ENCODE peak calls at places on chromosomes 3 and 15, in six cellular contexts. T is K562, V is HCT116, Z is PC-3, M is PC-9, I is GM23338. O is an unnamed sample. For H3K4me1, the result is how much of the 10 kb centered on the place peaks cover.

GRCh38 chr3:72082121-72082715 is 297.3 kb upstream of the PROK2 start:
- DNase-seq in M (no peak), V (no peak), Z (no peak), I (no peak), T (no peak), O (no peak)

GRCh38 chr3:114800272-114800671 is 346.8 kb downstream of the ZBTB20 start:
- DNase-seq in T (no peak), I (no peak), V (no peak), Z (no peak), M (no peak), O (no peak)

GRCh38 chr3:99910752-99911151 is 93.1 kb downstream of the CMSS1 start:
- DNase-seq in Z (peak), I (no peak), M (no peak), V (no peak), T (no peak), O (peak)

GRCh38 chr15:25689592-25689991 is 173.5 kb downstream of the ATP10A start:
- DNase-seq in M (no peak), Z (no peak), I (peak), T (no peak), V (no peak), O (no peak)

GRCh38 chr15:76380249-76380648 is 43.7 kb downstream of the ISL2 start:
- DNase-seq in V (no peak), I (no peak), M (no peak), T (no peak), Z (no peak), O (peak)

GRCh38 chr15:80072285-80072684 is 12.8 kb downstream of the ZFAND6 start:
- DNase-seq in T (peak), Z (peak), V (peak), M (peak), I (peak), O (peak)

GRCh38 chr15:42891569-42891968 is 29.0 kb downstream of the TTBK2 start:
- DNase-seq in V (no peak), Z (peak), M (no peak), I (no peak), T (no peak), O (peak)

GRCh38 chr3:172355836-172356235 is 92.4 kb downstream of the GHSR start:
- DNase-seq in V (peak), T (no peak), I (no peak), Z (peak), M (peak), O (peak)

GRCh38 chr3:70543493-70543892 is 231.1 kb upstream of the MDFIC2 start:
- DNase-seq in M (no peak), I (no peak), Z (no peak), T (no peak), V (no peak), O (no peak)

GRCh38 chr15:75694241-75695182 is 18.1 kb downstream of the CSPG4 start:
- DNase-seq in M (peak), T (peak), Z (peak), I (peak), V (no peak), O (peak)

GRCh38 chr15:32641517-32642059 is at the start of gene SCG5:
- DNase-seq in V (no peak), Z (no peak), T (peak), I (peak), M (no peak), O (no peak)

GRCh38 chr3:46884427-46884826 is 6.9 kb downstream of the PTH1R start:
- DNase-seq in M (no peak), I (no peak), V (no peak), T (no peak), Z (no peak), O (no peak)

GRCh38 chr3:46882377-46883015 is 5.0 kb downstream of the PTH1R start:
- DNase-seq in V (no peak), T (peak), I (peak), Z (no peak), M (no peak), O (peak)

GRCh38 chr3:46883252-46884185 is 6.0 kb downstream of the PTH1R start:
- DNase-seq in V (no peak), T (no peak), I (peak), Z (no peak), M (no peak), O (peak)

GRCh38 chr3:46880884-46881818 is 3.6 kb downstream of the PTH1R start:
- DNase-seq in M (no peak), V (no peak), Z (no peak), T (no peak), I (peak), O (no peak)

GRCh38 chr3:46881819-46882376 is 4.4 kb downstream of the PTH1R start:
- DNase-seq in V (no peak), Z (no peak), T (peak), M (no peak), I (peak), O (peak)
- TF ChIP-seq EZH2 in V (no peak), Z (no peak), T (no peak), M (no peak), I (no peak), O (no peak)

GRCh38 chr3:11544413-11545181 is 99.1 kb downstream of the VGLL4 start:
- DNase-seq in V (no peak), Z (no peak), I (no peak), M (no peak), T (no peak), O (no peak)

GRCh38 chr3:11546657-11547302 is 96.9 kb downstream of the VGLL4 start:
- DNase-seq in I (no peak), M (no peak), V (no peak), T (no peak), Z (no peak), O (no peak)

GRCh38 chr3:11543141-11543947 is 100.4 kb downstream of the VGLL4 start:
- DNase-seq in V (no peak), T (no peak), M (no peak), Z (no peak), I (no peak), O (no peak)

GRCh38 chr3:11543948-11544387 is 99.7 kb downstream of the VGLL4 start:
- DNase-seq in Z (no peak), V (no peak), T (no peak), M (no peak), I (no peak), O (no peak)

DNA sequence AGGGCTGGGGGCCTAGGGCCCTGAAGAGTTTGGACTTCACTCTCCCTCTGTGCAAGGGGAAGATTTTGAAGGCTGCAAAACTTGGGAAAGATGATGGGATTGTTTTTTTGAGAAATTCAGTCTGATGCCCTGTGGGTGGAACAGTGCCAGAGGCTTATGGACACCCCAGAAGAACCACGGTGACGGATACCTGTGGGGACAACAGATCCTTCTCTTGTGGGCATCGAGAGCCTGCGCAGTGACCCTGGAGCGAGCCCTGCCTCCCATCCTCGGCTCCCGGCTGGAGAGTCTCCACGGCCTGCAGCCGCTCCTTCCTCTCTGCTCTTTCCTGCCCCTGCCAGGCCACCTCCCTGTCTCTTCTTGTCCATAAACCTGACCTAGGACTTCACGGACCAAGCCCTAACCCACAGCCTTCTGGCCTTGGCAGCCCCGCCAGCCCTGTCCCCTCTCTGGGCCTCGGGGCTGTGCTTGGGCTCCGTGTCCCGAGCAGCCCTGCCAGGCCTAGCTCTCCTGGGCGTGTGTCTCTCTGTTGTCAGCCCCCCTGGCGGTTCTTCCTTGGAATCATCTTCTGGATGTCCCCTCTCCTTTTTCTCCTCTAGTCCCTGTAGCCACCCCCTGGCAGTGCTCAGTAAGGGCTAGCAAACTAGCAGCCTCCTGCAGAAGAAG is 98.4 kb downstream of the VGLL4 start:
- DNase-seq in T (no peak), V (no peak), I (peak), Z (no peak), M (no peak), O (no peak)
- H3K4me1 ChIP-seq in T (under half), V (under half), I (under half), Z (under half), M (under half), O (under half)

GRCh38 chr15:96340348-96340610 is 9.8 kb downstream of the NR2F2 start:
- DNase-seq in I (no peak), V (no peak), M (no peak), T (no peak), Z (peak), O (no peak)

GRCh38 chr15:96340611-96341464 is 10.3 kb downstream of the NR2F2 start:
- DNase-seq in V (no peak), Z (peak), T (no peak), I (peak), M (no peak), O (peak)

GRCh38 chr15:96342611-96343528 is 12.4 kb downstream of the NR2F2 start:
- DNase-seq in T (no peak), Z (no peak), I (peak), M (no peak), V (no peak), O (peak)

GRCh38 chr15:96342143-96342466 is 11.6 kb downstream of the NR2F2 start:
- DNase-seq in M (no peak), V (no peak), Z (no peak), T (no peak), I (no peak), O (peak)

DNA sequence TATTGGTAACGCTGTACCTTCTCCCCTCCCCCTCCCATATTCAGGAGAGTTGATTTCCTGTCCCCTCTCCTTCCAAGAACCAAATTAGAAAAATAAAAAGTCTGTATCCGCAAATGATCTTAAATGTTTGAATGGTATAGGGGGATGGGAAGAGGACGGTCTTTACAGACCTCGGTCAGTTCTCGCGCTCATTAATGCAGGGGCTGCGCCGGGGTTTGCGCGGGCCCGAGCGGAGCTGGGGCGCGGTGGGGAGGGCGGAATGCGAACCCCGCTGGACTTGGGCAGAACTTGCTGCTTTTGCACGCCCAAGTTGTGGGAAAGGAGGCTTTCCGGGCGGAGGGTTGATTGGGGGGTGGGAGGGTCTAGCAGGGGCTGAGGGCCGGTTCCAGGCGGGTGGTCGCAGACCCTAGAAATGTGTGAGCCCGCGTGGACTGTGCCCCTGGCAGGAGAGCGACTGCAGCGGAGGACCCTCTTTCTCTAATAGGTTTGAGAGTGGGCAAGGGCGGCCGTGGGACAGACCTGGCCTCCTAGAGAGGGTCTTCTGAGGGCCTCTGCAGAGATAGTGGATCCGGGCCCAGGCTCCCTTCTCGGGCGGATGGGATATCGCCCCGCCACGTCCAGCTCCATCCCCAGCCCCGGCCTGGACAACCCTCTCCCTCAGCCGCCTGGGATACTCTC is 11.1 kb downstream of the NR2F2 start:
- DNase-seq in M (no peak), Z (no peak), T (no peak), V (no peak), I (peak), O (peak)
- TF ChIP-seq EZH2 in M (no peak), Z (no peak), T (no peak), V (no peak), I (peak), O (no peak)

GRCh38 chr3:157166559-157166958 is 6.6 kb upstream of the CCNL1 start:
- DNase-seq in M (no peak), Z (no peak), I (no peak), V (no peak), T (no peak), O (no peak)

GRCh38 chr3:157166115-157166514 is 6.2 kb upstream of the CCNL1 start:
- DNase-seq in T (no peak), M (no peak), I (no peak), V (no peak), Z (no peak), O (no peak)

GRCh38 chr3:157160652-157161480 is 919 bp upstream of the CCNL1 start:
- DNase-seq in T (peak), I (peak), V (peak), M (peak), Z (peak), O (peak)

GRCh38 chr3:157159762-157160651 is at the start of gene CCNL1:
- DNase-seq in Z (peak), V (peak), M (peak), I (peak), T (peak), O (peak)

DNA sequence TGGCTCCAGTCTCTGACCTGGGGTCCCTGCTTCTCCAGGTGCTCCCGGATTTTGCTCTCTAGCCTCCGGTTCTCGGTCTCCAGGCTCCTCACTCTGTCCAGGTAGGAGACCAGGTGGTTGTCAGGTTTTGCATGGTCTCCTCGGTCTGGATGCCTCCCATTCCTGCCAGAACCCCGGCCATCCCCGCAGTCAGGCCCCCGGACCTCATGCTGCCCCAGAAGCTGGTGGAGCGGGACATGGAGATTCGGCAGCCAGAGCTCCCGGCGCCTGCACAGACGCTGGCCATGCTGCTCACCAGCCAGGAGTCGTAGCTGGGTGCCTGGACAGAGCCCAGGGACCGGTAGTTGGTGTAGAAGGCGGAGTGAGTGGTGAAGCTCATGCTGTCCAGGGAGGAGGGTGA is 3.6 kb upstream of the CCNL1 start:
- DNase-seq in M (no peak), T (no peak), Z (no peak), I (no peak), V (no peak), O (no peak)
- H3K4me1 ChIP-seq in M (under half), T (under half), Z (under half), I (under half), V (under half), O (under half)

O was measured in A673.